ENCODE peak calls at places on chromosomes 5 and 9, in ten cellular contexts. L, Z, N, B, F, Y, H, S, A and U are unnamed samples.

GRCh38 chr9:127897194-127897692 is 2.2 kb downstream of the ST6GALNAC6 start:
- DNase-seq in F (peak; percentile 87), S (no peak), A (no peak), B (peak; percentile 87), Y (no peak), H (peak; percentile 85), L (peak; percentile 98), N (peak; percentile 83), Z (no peak), U (peak; percentile 37)

GRCh38 chr5:68215208-68215887 is at the start of gene PIK3R1:
- DNase-seq in A (peak; percentile 87), S (peak; percentile 93), Z (peak; percentile 64), N (peak; percentile 97), F (peak; percentile 97), H (peak; percentile 97), B (peak; percentile 97), L (peak; percentile 98), Y (peak; percentile 91), U (peak; percentile 93)

GRCh38 chr9:111719541-111719940 is 58.1 kb downstream of the GNG10 start:
- DNase-seq in A (no peak), H (no peak), B (no peak), Y (no peak), S (no peak), L (no peak), N (no peak), F (no peak), Z (no peak), U (no peak)

GRCh38 chr5:4674176-4674575 is 466.0 kb upstream of the ADAMTS16 start:
- DNase-seq in B (no peak), A (no peak), F (no peak), Y (no peak), S (no peak), H (no peak), Z (no peak), N (no peak), L (no peak), U (no peak)

GRCh38 chr5:42984307-42984706 is 55.8 kb downstream of the ANXA2R start:
- DNase-seq in F (no peak), Y (no peak), A (no peak), S (no peak), Z (no peak), L (no peak), H (no peak), N (no peak), B (no peak), U (peak; percentile 59)

GRCh38 chr5:172534229-172535169 is 80.2 kb upstream of the SH3PXD2B start:
- DNase-seq in Z (peak; percentile 4), N (no peak), L (peak; percentile 39), F (no peak), Y (no peak), H (no peak), A (no peak), S (no peak), B (no peak), U (no peak)

GRCh38 chr5:134539732-134540131 is 14.3 kb downstream of the JADE2 start:
- DNase-seq in B (no peak), F (no peak), S (peak; percentile 25), N (no peak), A (no peak), L (peak; percentile 98), H (peak; percentile 11), Z (no peak), Y (peak; percentile 3), U (no peak)

GRCh38 chr5:90554358-90555006 is 4.1 kb upstream of the ADGRV1 start:
- DNase-seq in B (no peak), Z (no peak), A (no peak), F (no peak), L (no peak), N (no peak), Y (peak; percentile 7), H (no peak), S (no peak), U (no peak)

GRCh38 chr5:53334431-53334941 is 145.9 kb upstream of the FST start:
- DNase-seq in L (no peak), Y (no peak), S (no peak), F (no peak), A (no peak), N (no peak), Z (no peak), H (no peak), B (no peak), U (no peak)

GRCh38 chr9:110952018-110952864 is 86.0 kb downstream of the LPAR1 start:
- DNase-seq in H (no peak), S (no peak), N (no peak), L (no peak), F (no peak), B (no peak), Z (no peak), A (no peak), Y (no peak), U (no peak)

GRCh38 chr5:84487963-84488362 is 103.3 kb upstream of the EDIL3 start:
- DNase-seq in N (no peak), A (no peak), Z (no peak), Y (no peak), L (no peak), S (no peak), F (no peak), B (no peak), H (peak; percentile 50), U (no peak)

GRCh38 chr5:13659391-13659790 is 285.1 kb downstream of the DNAH5 start:
- DNase-seq in L (no peak), B (no peak), H (no peak), F (no peak), S (no peak), A (no peak), Z (no peak), Y (no peak), N (no peak), U (no peak)

GRCh38 chr5:168244838-168245555 is 46.4 kb upstream of the WWC1 start:
- DNase-seq in B (no peak), L (no peak), Z (no peak), Y (no peak), N (no peak), H (no peak), F (no peak), A (no peak), S (no peak), U (no peak)

GRCh38 chr5:149697001-149697400 is 33.1 kb upstream of the PPARGC1B start:
- DNase-seq in S (no peak), A (no peak), H (no peak), B (no peak), Y (no peak), N (no peak), L (no peak), F (no peak), Z (no peak), U (peak; percentile 75)

GRCh38 chr9:37852222-37852621 is 51.6 kb downstream of the DCAF10 start:
- DNase-seq in Y (no peak), L (no peak), S (no peak), Z (no peak), A (no peak), H (no peak), F (no peak), N (no peak), B (no peak), U (no peak)

GRCh38 chr5:140877262-140877581 is 2.1 kb downstream of the PCDHA12 start:
- DNase-seq in N (no peak), Y (no peak), F (no peak), S (no peak), Z (no peak), B (no peak), L (no peak), A (no peak), H (no peak), U (no peak)

GRCh38 chr9:132883349-132884294 is 4.9 kb downstream of the SPACA9 start:
- DNase-seq in L (no peak), B (no peak), A (no peak), H (no peak), Z (no peak), Y (no peak), S (no peak), N (no peak), F (no peak), U (no peak)

GRCh38 chr9:129887210-129888084 is 52.2 kb downstream of the USP20 start:
- DNase-seq in Z (no peak), S (peak; percentile 85), A (peak; percentile 71), N (no peak), Y (peak; percentile 94), H (peak; percentile 51), B (no peak), F (peak; percentile 54), L (peak; percentile 53), U (no peak)

GRCh38 chr5:142674438-142675210 is 11.3 kb downstream of the FGF1 start:
- DNase-seq in L (peak; percentile 37), Z (no peak), S (no peak), Y (no peak), B (no peak), H (peak; percentile 70), A (no peak), F (no peak), N (no peak), U (no peak)

GRCh38 chr9:112853882-112854585 is 36.6 kb downstream of the SLC46A2 start:
- DNase-seq in L (no peak), S (no peak), B (no peak), A (no peak), Z (no peak), Y (no peak), N (no peak), F (no peak), H (no peak), U (no peak)
- H3K27ac ChIP-seq in L (no peak overlapping the region), S (no peak overlapping the region), B (no peak overlapping the region), A (no peak overlapping the region), Z (no peak overlapping the region), Y (no peak overlapping the region), N (no peak overlapping the region), F (peak overlapping the region; percentile 80), H (no peak overlapping the region), U (no peak overlapping the region)

GRCh38 chr9:120876842-120877240 is at the start of gene PHF19:
- DNase-seq in F (no peak), N (peak; percentile 49), L (peak; percentile 67), H (peak; percentile 44), Y (peak; percentile 58), B (peak; percentile 36), S (no peak), Z (no peak), A (no peak), U (peak; percentile 44)
- H3K27ac ChIP-seq in F (peak within 1 kb of the TSS; percentile 95), N (peak within 1 kb of the TSS; percentile 89), L (peak within 1 kb of the TSS; percentile 64), H (peak within 1 kb of the TSS; percentile 91), Y (peak within 1 kb of the TSS; percentile 78), B (peak within 1 kb of the TSS; percentile 95), S (peak within 1 kb of the TSS; percentile 87), Z (peak within 1 kb of the TSS; percentile 92), A (peak within 1 kb of the TSS; percentile 93), U (peak within 1 kb of the TSS; percentile 76)

DNA sequence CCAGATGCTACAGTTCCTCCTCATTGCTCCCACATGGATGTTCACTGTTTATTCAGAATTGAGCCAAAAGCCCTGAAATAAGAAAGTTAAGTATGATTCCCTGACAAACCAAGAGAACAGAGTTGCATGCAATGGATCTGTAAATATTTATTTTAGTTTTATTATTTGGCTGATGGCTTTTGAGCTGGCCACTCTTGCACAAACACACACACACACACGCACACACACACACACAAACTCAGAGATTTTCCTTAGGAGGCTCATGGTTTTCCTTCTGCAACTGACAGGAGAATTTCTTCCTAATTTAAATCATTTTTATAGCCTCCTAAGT is 119.0 kb upstream of the SLCO6A1 start:
- DNase-seq in Y (no peak), N (no peak), H (no peak), A (no peak), F (no peak), B (no peak), L (no peak), S (no peak), Z (no peak), U (no peak)
- H3K27ac ChIP-seq in Y (no peak overlapping the region), N (no peak overlapping the region), H (no peak overlapping the region), A (no peak overlapping the region), F (no peak overlapping the region), B (no peak overlapping the region), L (no peak overlapping the region), S (no peak overlapping the region), Z (no peak overlapping the region), U (no peak overlapping the region)

GRCh38 chr5:136963521-136963920 is 535.6 kb downstream of the SPOCK1 start:
- DNase-seq in H (no peak), S (no peak), Y (no peak), F (no peak), N (no peak), B (no peak), L (no peak), A (no peak), Z (no peak), U (no peak)
- H3K27ac ChIP-seq in H (no peak overlapping the region), S (no peak overlapping the region), Y (no peak overlapping the region), F (no peak overlapping the region), N (no peak overlapping the region), B (no peak overlapping the region), L (no peak overlapping the region), A (no peak overlapping the region), Z (no peak overlapping the region), U (no peak overlapping the region)